ENCODE peak calls at places on chromosomes 2 and 18, in five cellular contexts. Q, L, V, S and I are unnamed samples.

GRCh38 chr18:77811510-77811909 is 561.9 kb downstream of the GALR1 start:
- DNase-seq in V (no peak), Q (no peak), L (no peak), S (no peak), I (no peak)

GRCh38 chr18:13220326-13220991 is 1.9 kb downstream of the LDLRAD4 start:
- DNase-seq in Q (no peak), S (no peak), V (no peak), L (no peak), I (no peak)

GRCh38 chr2:83081835-83082522 is 1377.1 kb downstream of the SUCLG1 start:
- DNase-seq in V (peak), S (no peak), L (no peak), Q (peak), I (no peak)

GRCh38 chr2:43340945-43341356 is 114.5 kb upstream of the ZFP36L2 start:
- DNase-seq in S (no peak), V (no peak), Q (peak), L (no peak), I (no peak)

GRCh38 chr2:137677466-137677865 is 286.8 kb upstream of the HNMT start:
- DNase-seq in Q (no peak), L (no peak), S (no peak), V (no peak), I (no peak)

GRCh38 chr2:46538393-46538792 is 59.0 kb downstream of the TMEM247 start:
- DNase-seq in Q (no peak), S (no peak), L (no peak), V (no peak), I (no peak)

GRCh38 chr2:208012449-208012848 is 12.9 kb downstream of the PLEKHM3 start:
- DNase-seq in V (no peak), L (no peak), Q (no peak), S (no peak), I (no peak)

GRCh38 chr2:147051814-147052213 is 793.0 kb upstream of the ACVR2A start:
- DNase-seq in Q (no peak), S (no peak), L (no peak), V (no peak), I (no peak)

GRCh38 chr2:223762853-223763252 is 74.5 kb downstream of the AP1S3 start:
- DNase-seq in L (no peak), S (no peak), V (no peak), Q (peak), I (no peak)

GRCh38 chr2:237235383-237236095 is 149.8 kb downstream of the COPS8 start:
- DNase-seq in V (no peak), L (no peak), S (no peak), Q (peak), I (no peak)

GRCh38 chr2:5250482-5250881 is 441.7 kb upstream of the SOX11 start:
- DNase-seq in L (no peak), Q (no peak), V (peak), S (no peak), I (no peak)

GRCh38 chr18:9877655-9878014 is 8.1 kb upstream of the TXNDC2 start:
- DNase-seq in V (no peak), Q (no peak), L (no peak), S (no peak), I (no peak)

GRCh38 chr2:41966920-41967319 is 80.9 kb upstream of the PKDCC start:
- DNase-seq in S (no peak), V (no peak), Q (no peak), L (no peak), I (no peak)

GRCh38 chr18:13390711-13391110 is 172.2 kb downstream of the LDLRAD4 start:
- DNase-seq in V (no peak), S (no peak), L (no peak), Q (no peak), I (no peak)

GRCh38 chr2:230441188-230441897 is 25.3 kb downstream of the SP100 start:
- DNase-seq in Q (no peak), V (no peak), S (no peak), L (peak), I (no peak)

GRCh38 chr18:35253655-35254287 is 12.9 kb downstream of the ZNF397 start:
- DNase-seq in Q (no peak), L (no peak), S (no peak), V (no peak), I (no peak)

GRCh38 chr2:41965886-41966285 is 81.9 kb upstream of the PKDCC start:
- DNase-seq in L (no peak), V (no peak), Q (no peak), S (no peak), I (no peak)

GRCh38 chr2:222798528-222798927 is 62.3 kb upstream of the ACSL3 start:
- DNase-seq in S (no peak), V (no peak), L (no peak), Q (no peak), I (no peak)

GRCh38 chr18:8808001-8808400 is 102.6 kb downstream of the MTCL1 start:
- DNase-seq in L (no peak), Q (peak), S (no peak), V (no peak), I (no peak)

GRCh38 chr2:201129044-201129505 is 13.1 kb downstream of the CFLAR start:
- DNase-seq in V (no peak), L (no peak), Q (peak), S (peak), I (peak)

GRCh38 chr18:49510393-49511115 is 23.5 kb upstream of the C18orf32 start:
- DNase-seq in Q (no peak), V (no peak), L (peak), S (peak), I (peak)

GRCh38 chr2:31170071-31170698 is 31.9 kb upstream of the GALNT14 start:
- DNase-seq in Q (peak), L (peak), S (peak), V (no peak), I (peak)

GRCh38 chr2:151827564-151828142 is 568 bp downstream of the ARL5A start:
- DNase-seq in Q (no peak), L (peak), S (peak), V (no peak), I (peak)

GRCh38 chr2:7701807-7702206 is 784.6 kb downstream of the RNF144A start:
- DNase-seq in V (no peak), Q (no peak), S (no peak), L (no peak), I (no peak)

GRCh38 chr2:225354281-225354774 is 45.2 kb upstream of the NYAP2 start:
- DNase-seq in S (no peak), L (no peak), Q (peak), V (peak), I (no peak)

GRCh38 chr2:214107731-214108130 is 303.1 kb upstream of the VWC2L start:
- DNase-seq in S (no peak), L (no peak), Q (no peak), V (no peak), I (no peak)

GRCh38 chr2:143397886-143398614 is 268.8 kb downstream of the ARHGAP15 start:
- DNase-seq in V (no peak), Q (peak), S (no peak), L (no peak), I (no peak)

GRCh38 chr2:238916176-238916874 is 68.4 kb downstream of the TWIST2 start:
- DNase-seq in V (no peak), S (no peak), L (no peak), Q (no peak), I (no peak)

GRCh38 chr2:172672999-172673726 is 62.5 kb upstream of the RAPGEF4 start:
- DNase-seq in Q (peak), L (no peak), S (no peak), V (no peak), I (no peak)

GRCh38 chr2:235156055-235156454 is 204.2 kb downstream of the SH3BP4 start:
- DNase-seq in S (no peak), V (no peak), Q (no peak), L (no peak), I (no peak)

GRCh38 chr18:42114310-42114943 is 159.4 kb downstream of the PIK3C3 start:
- DNase-seq in L (peak), V (peak), S (peak), Q (peak), I (peak)

GRCh38 chr2:229269986-229270385 is 1.1 kb downstream of the PID1 start:
- DNase-seq in L (no peak), V (no peak), S (no peak), Q (no peak), I (no peak)

GRCh38 chr2:23524261-23524706 is 139.3 kb downstream of the KLHL29 start:
- DNase-seq in Q (peak), V (no peak), L (no peak), S (no peak), I (no peak)

GRCh38 chr18:73752546-73752945 is 395.1 kb downstream of the FBXO15 start:
- DNase-seq in V (no peak), S (no peak), L (no peak), Q (peak), I (no peak)

GRCh38 chr2:67213270-67213670 is 183.9 kb upstream of the ETAA1 start:
- DNase-seq in S (no peak), V (no peak), L (no peak), Q (no peak), I (no peak)